ENCODE peak calls at places on chromosome 10, in six cellular contexts. G is epithelial cell of esophagus, C is COR-L47, J is NCI-H146, H is coronary artery, R is ovary. Q is an unnamed sample.

GRCh38 chr10:72567421-72567820 is 58.5 kb downstream of the MICU1 start:
- DNase-seq in G (peak; percentile 75), C (no peak), J (no peak), H (peak; percentile 78), R (no peak), Q (no peak)

GRCh38 chr10:110268931-110269640 is 35.6 kb downstream of the SMNDC1 start:
- DNase-seq in G (no peak), C (no peak), J (no peak), H (no peak), R (no peak), Q (no peak)

GRCh38 chr10:93039721-93040120 is 20.9 kb upstream of the CYP26C1 start:
- DNase-seq in G (peak; percentile 52), C (no peak), J (peak; percentile 4), H (no peak), R (no peak), Q (no peak)

GRCh38 chr10:1084011-1084950 is 28.1 kb downstream of the WDR37 start:
- DNase-seq in G (no peak), C (no peak), J (no peak), H (no peak), R (no peak), Q (no peak)

GRCh38 chr10:14667270-14667669 is 107.4 kb downstream of the FAM107B start:
- DNase-seq in G (no peak), C (no peak), J (no peak), H (no peak), R (no peak), Q (no peak)

GRCh38 chr10:114375082-114375481 is 29.2 kb downstream of the AFAP1L2 start:
- DNase-seq in G (peak; percentile 58), C (no peak), J (no peak), H (no peak), R (no peak), Q (no peak)

GRCh38 chr10:126904807-126905686 is at the start of gene DOCK1:
- DNase-seq in G (peak; percentile 80), C (no peak), J (peak; percentile 67), H (no peak), R (peak; percentile 79), Q (peak; percentile 88)

GRCh38 chr10:103916254-103916653 is 1.7 kb downstream of the STN1 start:
- DNase-seq in G (no peak), C (no peak), J (no peak), H (no peak), R (no peak), Q (no peak)

GRCh38 chr10:76779163-76779820 is 858.3 kb downstream of the KCNMA1 start:
- DNase-seq in G (peak; percentile 7), C (no peak), J (peak; percentile 6), H (no peak), R (no peak), Q (no peak)

GRCh38 chr10:103193820-103194529 is 903 bp upstream of the NT5C2 start:
- DNase-seq in G (peak; percentile 76), C (no peak), J (no peak), H (no peak), R (no peak), Q (no peak)

GRCh38 chr10:61901829-61902447 is 439 bp downstream of the ARID5B start:
- DNase-seq in G (peak; percentile 30), C (peak; percentile 3), J (peak; percentile 42), H (peak; percentile 78), R (no peak), Q (peak; percentile 33)

GRCh38 chr10:70234668-70235447 is 1.6 kb upstream of the PPA1 start:
- DNase-seq in G (no peak), C (no peak), J (no peak), H (no peak), R (peak; percentile 63), Q (peak; percentile 54)

GRCh38 chr10:18151491-18151890 is 11.3 kb downstream of the CACNB2 start:
- DNase-seq in G (no peak), C (no peak), J (no peak), H (no peak), R (no peak), Q (no peak)

GRCh38 chr10:113754768-113755167 is 3.3 kb downstream of the PLEKHS1 start:
- DNase-seq in G (no peak), C (no peak), J (no peak), H (no peak), R (no peak), Q (no peak)

GRCh38 chr10:18436902-18437301 is 214.5 kb downstream of the NSUN6 start:
- DNase-seq in G (no peak), C (no peak), J (peak; percentile 27), H (no peak), R (no peak), Q (no peak)

GRCh38 chr10:77936697-77937567 is 10.4 kb upstream of the DLG5 start:
- DNase-seq in G (no peak), C (no peak), J (no peak), H (no peak), R (no peak), Q (no peak)

GRCh38 chr10:133139561-133140065 is 20.4 kb upstream of the KNDC1 start:
- DNase-seq in G (no peak), C (no peak), J (no peak), H (no peak), R (peak; percentile 16), Q (peak; percentile 8)

GRCh38 chr10:77086081-77086480 is 551.5 kb downstream of the KCNMA1 start:
- DNase-seq in G (peak; percentile 82), C (no peak), J (no peak), H (no peak), R (no peak), Q (no peak)

GRCh38 chr10:131973160-131973951 is 8.4 kb downstream of the BNIP3 start:
- DNase-seq in G (no peak), C (no peak), J (no peak), H (no peak), R (no peak), Q (peak; percentile 66)

GRCh38 chr10:43689007-43689491 is 40.4 kb upstream of the ZNF32 start:
- DNase-seq in G (no peak), C (no peak), J (no peak), H (no peak), R (no peak), Q (peak; percentile 34)

GRCh38 chr10:5776881-5777197 is 36.4 kb downstream of the GDI2 start:
- DNase-seq in G (peak; percentile 48), C (no peak), J (no peak), H (no peak), R (no peak), Q (no peak)

GRCh38 chr10:98388086-98388655 is 26.8 kb downstream of the PYROXD2 start:
- DNase-seq in G (no peak), C (no peak), J (no peak), H (no peak), R (no peak), Q (no peak)

GRCh38 chr10:93206652-93207051 is 133.0 kb downstream of the CYP26A1 start:
- DNase-seq in G (no peak), C (no peak), J (no peak), H (no peak), R (no peak), Q (no peak)

GRCh38 chr10:110944997-110945396 is 25.6 kb downstream of the SHOC2 start:
- DNase-seq in G (peak; percentile 29), C (no peak), J (no peak), H (no peak), R (no peak), Q (no peak)

Q was measured in right cardiac atrium.